ENCODE peak calls at places on chromosomes 1 and 21, in five cellular contexts. One of them, this sample, is unnamed.

GRCh38 chr1:212752934-212753497 is 38.6 kb downstream of the NSL1 start:
- ATAC-seq in right lobe of liver: peak
- ATAC-seq in IMR-90: peak
- ATAC-seq in HepG2: no peak
- ATAC-seq in HCT116: no peak
- ATAC-seq in this sample: no peak

GRCh38 chr1:221562542-221563475 is 179.1 kb downstream of the DUSP10 start:
- ATAC-seq in right lobe of liver: peak
- ATAC-seq in IMR-90: no peak
- ATAC-seq in HepG2: no peak
- ATAC-seq in HCT116: no peak
- ATAC-seq in this sample: no peak

GRCh38 chr1:64248065-64248464 is 44.6 kb downstream of the UBE2U start:
- ATAC-seq in right lobe of liver: no peak
- ATAC-seq in IMR-90: no peak
- ATAC-seq in HepG2: no peak
- ATAC-seq in HCT116: no peak
- ATAC-seq in this sample: no peak

GRCh38 chr1:33334081-33334552 is 13.2 kb upstream of the A3GALT2 start:
- ATAC-seq in right lobe of liver: peak
- ATAC-seq in IMR-90: no peak
- ATAC-seq in HepG2: peak
- ATAC-seq in HCT116: no peak
- ATAC-seq in this sample: peak

GRCh38 chr1:233615571-233615970 is 1.7 kb downstream of the KCNK1 start:
- ATAC-seq in right lobe of liver: no peak
- ATAC-seq in IMR-90: no peak
- ATAC-seq in HepG2: no peak
- ATAC-seq in HCT116: no peak
- ATAC-seq in this sample: no peak

GRCh38 chr1:62912028-62912638 is 128.2 kb downstream of the ATG4C start:
- ATAC-seq in right lobe of liver: no peak
- ATAC-seq in IMR-90: peak
- ATAC-seq in HepG2: no peak
- ATAC-seq in HCT116: peak
- ATAC-seq in this sample: no peak

GRCh38 chr1:183148599-183148998 is 37.5 kb upstream of the LAMC2 start:
- ATAC-seq in right lobe of liver: no peak
- ATAC-seq in IMR-90: peak
- ATAC-seq in HepG2: peak
- ATAC-seq in HCT116: no peak
- ATAC-seq in this sample: peak

GRCh38 chr1:235259133-235259778 is 68.7 kb downstream of the ARID4B start:
- ATAC-seq in right lobe of liver: peak
- ATAC-seq in IMR-90: no peak
- ATAC-seq in HepG2: no peak
- ATAC-seq in HCT116: no peak
- ATAC-seq in this sample: no peak

GRCh38 chr1:155166373-155167165 is 6.5 kb downstream of the KRTCAP2 start:
- ATAC-seq in right lobe of liver: peak
- ATAC-seq in IMR-90: no peak
- ATAC-seq in HepG2: peak
- ATAC-seq in HCT116: no peak
- ATAC-seq in this sample: peak

GRCh38 chr1:1442069-1442770 is 6.7 kb downstream of the VWA1 start:
- ATAC-seq in right lobe of liver: no peak
- ATAC-seq in IMR-90: no peak
- ATAC-seq in HepG2: no peak
- ATAC-seq in HCT116: no peak
- ATAC-seq in this sample: peak

GRCh38 chr1:9836632-9836960 is 12.8 kb upstream of the CLSTN1 start:
- ATAC-seq in right lobe of liver: no peak
- ATAC-seq in IMR-90: no peak
- ATAC-seq in HepG2: no peak
- ATAC-seq in HCT116: peak
- ATAC-seq in this sample: no peak

GRCh38 chr21:45147473-45148315 is 73.3 kb downstream of the ADARB1 start:
- ATAC-seq in right lobe of liver: no peak
- ATAC-seq in IMR-90: no peak
- ATAC-seq in HepG2: no peak
- ATAC-seq in HCT116: no peak
- ATAC-seq in this sample: no peak

GRCh38 chr1:12147116-12147753 is 19.6 kb upstream of the TNFRSF1B start:
- ATAC-seq in right lobe of liver: peak
- ATAC-seq in IMR-90: no peak
- ATAC-seq in HepG2: no peak
- ATAC-seq in HCT116: no peak
- ATAC-seq in this sample: peak

GRCh38 chr1:27592600-27593340 is 11.2 kb downstream of the AHDC1 start:
- ATAC-seq in right lobe of liver: no peak
- ATAC-seq in IMR-90: no peak
- ATAC-seq in HepG2: no peak
- ATAC-seq in HCT116: no peak
- ATAC-seq in this sample: no peak

GRCh38 chr1:962381-963350 is 2.3 kb downstream of the KLHL17 start:
- ATAC-seq in right lobe of liver: no peak
- ATAC-seq in IMR-90: no peak
- ATAC-seq in HepG2: no peak
- ATAC-seq in HCT116: no peak
- ATAC-seq in this sample: no peak

GRCh38 chr1:1857096-1857703 is 33.7 kb downstream of the GNB1 start:
- ATAC-seq in right lobe of liver: no peak
- ATAC-seq in IMR-90: no peak
- ATAC-seq in HepG2: no peak
- ATAC-seq in HCT116: no peak
- ATAC-seq in this sample: peak

GRCh38 chr1:175804556-175804955 is 61.2 kb upstream of the TNR start:
- ATAC-seq in right lobe of liver: no peak
- ATAC-seq in IMR-90: no peak
- ATAC-seq in HepG2: no peak
- ATAC-seq in HCT116: no peak
- ATAC-seq in this sample: no peak

GRCh38 chr1:9700340-9700739 is 48.8 kb downstream of the PIK3CD start:
- ATAC-seq in right lobe of liver: no peak
- ATAC-seq in IMR-90: peak
- ATAC-seq in HepG2: peak
- ATAC-seq in HCT116: peak
- ATAC-seq in this sample: no peak

GRCh38 chr1:37035828-37036666 is 1.7 kb upstream of the GRIK3 start:
- ATAC-seq in right lobe of liver: no peak
- ATAC-seq in IMR-90: no peak
- ATAC-seq in HepG2: peak
- ATAC-seq in HCT116: no peak
- ATAC-seq in this sample: no peak

GRCh38 chr1:209769956-209770355 is 14.1 kb downstream of the TRAF3IP3 start:
- ATAC-seq in right lobe of liver: no peak
- ATAC-seq in IMR-90: no peak
- ATAC-seq in HepG2: no peak
- ATAC-seq in HCT116: no peak
- ATAC-seq in this sample: no peak

DNA sequence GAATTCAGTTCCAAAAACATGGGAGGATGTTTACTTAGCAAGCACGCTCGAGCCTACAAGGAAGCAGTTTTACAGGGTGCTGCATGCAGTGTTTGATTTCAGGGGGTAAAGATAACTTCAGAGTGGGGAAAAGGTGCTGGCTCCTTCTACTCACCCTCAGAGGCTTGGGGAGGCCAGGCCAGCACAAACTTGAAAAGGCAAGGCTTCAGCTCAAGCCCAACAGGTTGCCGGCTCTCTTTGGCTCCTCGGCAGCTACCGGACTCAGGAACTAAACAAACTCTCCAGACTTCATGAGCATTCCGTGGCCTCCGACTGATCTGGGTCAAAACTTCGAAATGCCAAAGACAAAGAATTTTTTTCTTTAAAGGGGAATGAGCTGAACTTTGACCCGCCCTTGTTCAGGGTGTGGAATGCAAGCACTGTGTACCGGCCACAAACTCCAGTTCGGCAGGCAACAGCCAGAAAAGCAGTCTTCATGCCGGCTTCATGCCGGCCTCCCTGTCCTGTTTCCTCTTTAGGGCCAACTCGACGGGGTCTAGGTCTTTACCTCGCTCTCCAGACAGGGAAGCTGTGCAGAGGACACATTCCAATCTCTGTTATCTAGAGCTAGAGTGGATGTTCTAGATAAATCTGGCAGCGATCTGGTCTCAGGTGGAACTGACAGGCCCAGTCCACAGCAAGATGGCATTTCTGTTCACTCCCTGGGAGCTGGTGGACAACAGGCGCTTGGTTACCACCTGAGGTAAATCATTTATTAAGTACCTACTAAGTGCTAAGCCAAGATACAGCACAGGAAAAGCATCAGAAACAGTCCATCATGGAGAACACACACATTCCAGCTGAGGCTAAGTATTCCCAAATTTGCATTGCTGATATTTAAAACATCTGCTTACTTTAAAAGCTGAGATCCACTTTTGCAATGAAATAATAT is 75.0 kb downstream of the CD46 start:
- ATAC-seq in right lobe of liver: peak
- ATAC-seq in IMR-90: no peak
- ATAC-seq in HepG2: peak
- ATAC-seq in HCT116: no peak
- ATAC-seq in this sample: no peak
- TF ChIP-seq POLR2A in right lobe of liver: peak
- TF ChIP-seq POLR2A in IMR-90: no peak
- TF ChIP-seq POLR2A in HepG2: peak
- TF ChIP-seq POLR2A in HCT116: no peak
- TF ChIP-seq POLR2A in this sample: peak

GRCh38 chr1:156814571-156815260 is 1.9 kb downstream of the SH2D2A start:
- ATAC-seq in right lobe of liver: no peak
- ATAC-seq in IMR-90: no peak
- ATAC-seq in HepG2: peak
- ATAC-seq in HCT116: no peak
- ATAC-seq in this sample: no peak

GRCh38 chr1:156815307-156815826 is 1.3 kb downstream of the SH2D2A start:
- ATAC-seq in right lobe of liver: peak
- ATAC-seq in IMR-90: peak
- ATAC-seq in HepG2: peak
- ATAC-seq in HCT116: no peak
- ATAC-seq in this sample: peak

GRCh38 chr1:156813750-156814570 is 2.7 kb downstream of the SH2D2A start:
- ATAC-seq in right lobe of liver: peak
- ATAC-seq in IMR-90: peak
- ATAC-seq in HepG2: peak
- ATAC-seq in HCT116: peak
- ATAC-seq in this sample: peak

GRCh38 chr1:156815851-156816536 is 654 bp downstream of the SH2D2A start:
- ATAC-seq in right lobe of liver: peak
- ATAC-seq in IMR-90: no peak
- ATAC-seq in HepG2: no peak
- ATAC-seq in HCT116: no peak
- ATAC-seq in this sample: no peak

DNA sequence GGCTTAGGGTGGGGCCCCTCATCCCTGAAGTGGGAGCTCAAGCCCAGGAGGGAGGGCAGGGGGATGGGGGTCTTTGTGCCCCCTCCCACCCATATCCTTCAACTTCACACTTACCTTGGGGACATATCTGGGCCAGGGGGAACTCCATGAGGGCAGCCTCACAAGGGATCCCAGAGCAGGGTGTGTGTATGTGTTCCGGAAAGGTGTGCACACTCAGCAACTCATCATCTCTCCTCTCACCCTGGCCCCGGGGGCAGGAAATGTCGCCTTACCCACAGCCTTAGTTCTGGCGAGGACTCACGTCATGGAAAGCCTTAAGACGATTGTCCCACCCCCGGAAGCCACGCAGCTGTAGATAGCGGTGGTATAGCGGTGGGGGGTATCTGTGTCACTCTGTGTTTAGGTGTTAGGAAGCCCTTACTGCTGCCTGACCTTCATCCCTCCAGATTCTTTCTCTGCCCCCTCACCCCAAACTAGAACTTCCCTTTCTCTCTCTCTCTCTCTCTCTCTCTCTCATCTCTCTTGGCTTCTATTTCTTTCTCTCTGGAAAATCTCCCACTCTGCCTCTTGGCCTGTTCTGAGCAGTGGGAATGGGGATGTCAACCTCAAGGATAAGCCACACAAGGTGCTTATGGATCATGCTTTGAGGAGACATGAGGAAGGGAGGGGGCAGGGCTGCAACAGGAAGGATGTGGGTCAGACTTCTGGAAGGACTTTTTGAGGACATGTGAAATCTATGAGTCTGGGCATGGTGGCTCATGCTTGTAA is at the start of gene SH2D2A:
- ATAC-seq in right lobe of liver: peak
- ATAC-seq in IMR-90: no peak
- ATAC-seq in HepG2: no peak
- ATAC-seq in HCT116: no peak
- ATAC-seq in this sample: no peak
- TF ChIP-seq POLR2A in right lobe of liver: peak
- TF ChIP-seq POLR2A in IMR-90: no peak
- TF ChIP-seq POLR2A in HepG2: no peak
- TF ChIP-seq POLR2A in HCT116: no peak
- TF ChIP-seq POLR2A in this sample: no peak

DNA sequence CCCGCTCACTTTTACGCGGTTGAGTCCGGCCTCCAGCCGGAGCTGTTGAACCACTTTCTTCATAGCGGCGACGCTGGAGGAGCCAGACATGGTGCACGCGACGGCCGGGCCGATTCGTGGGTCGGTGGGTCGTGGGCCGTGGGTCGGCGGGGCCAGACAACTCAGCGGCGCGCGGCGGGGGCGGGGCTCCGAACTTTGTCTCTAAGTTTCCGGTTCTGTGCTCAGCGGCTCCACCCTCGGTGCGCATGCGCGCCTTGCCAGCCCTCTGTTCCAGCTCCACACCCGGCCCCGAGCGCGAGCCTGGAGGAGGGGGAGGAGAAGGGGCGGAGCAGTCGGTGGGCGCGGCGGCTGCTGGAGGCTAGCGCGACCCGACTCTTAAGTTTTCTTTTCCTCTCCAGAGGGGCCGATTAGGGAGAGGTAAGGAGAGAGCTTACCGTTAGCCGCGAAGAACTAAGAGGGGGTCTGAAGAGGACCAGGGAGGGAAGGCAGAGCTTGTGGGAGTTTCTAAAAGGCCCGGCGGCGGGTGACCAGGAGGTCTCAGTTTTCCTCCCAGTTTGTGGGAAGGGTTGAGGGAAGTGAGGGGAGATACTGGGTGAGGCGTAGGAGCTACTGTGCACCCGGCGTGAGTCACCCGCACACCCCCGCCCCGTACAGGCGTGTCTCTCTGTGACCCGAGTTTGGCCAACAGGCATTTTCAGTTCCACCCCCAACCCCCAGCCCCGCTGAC is at the start of the genes GNG5 and SPATA1:
- ATAC-seq in right lobe of liver: peak
- ATAC-seq in IMR-90: peak
- ATAC-seq in HepG2: peak
- ATAC-seq in HCT116: peak
- ATAC-seq in this sample: peak
- TF ChIP-seq POLR2A in right lobe of liver: peak
- TF ChIP-seq POLR2A in IMR-90: peak
- TF ChIP-seq POLR2A in HepG2: peak
- TF ChIP-seq POLR2A in HCT116: no peak
- TF ChIP-seq POLR2A in this sample: peak

DNA sequence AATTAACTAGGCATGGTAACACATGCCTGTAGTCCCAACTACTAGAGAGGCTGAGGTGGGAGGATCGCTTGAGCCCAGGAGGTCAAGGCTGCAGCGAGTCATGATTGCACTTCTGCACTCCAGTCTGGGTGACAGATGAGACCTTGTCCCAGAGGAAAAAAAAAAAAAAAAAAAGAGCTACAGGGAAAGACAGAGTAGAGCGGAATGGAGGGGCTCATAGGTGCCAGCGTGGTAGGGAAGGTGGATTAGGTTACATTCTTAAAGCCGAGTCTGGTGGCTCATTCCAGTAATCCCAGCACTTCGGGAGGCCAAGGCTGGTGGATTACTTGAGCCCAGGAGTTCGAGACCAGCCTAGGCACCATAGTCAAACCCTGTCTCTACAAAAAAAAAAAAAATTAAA is 20.9 kb upstream of the PADI6 start:
- ATAC-seq in right lobe of liver: no peak
- ATAC-seq in IMR-90: no peak
- ATAC-seq in HepG2: no peak
- ATAC-seq in HCT116: no peak
- ATAC-seq in this sample: no peak
- TF ChIP-seq POLR2A in right lobe of liver: no peak
- TF ChIP-seq POLR2A in IMR-90: no peak
- TF ChIP-seq POLR2A in HepG2: no peak
- TF ChIP-seq POLR2A in HCT116: no peak
- TF ChIP-seq POLR2A in this sample: no peak